ENCODE peak calls at places on chromosomes 2 and 18, in four cellular contexts. One of them, this sample, is unnamed.

GRCh38 chr2:938181-939005 is 12.3 kb upstream of the SNTG2 start:
- DNase-seq in activated CD4-positive, CD25-positive, alpha-beta regulatory T cell: no peak
- DNase-seq in cardiac muscle cell: peak; percentile 85
- DNase-seq in GM23338: no peak
- DNase-seq in this sample: no peak

GRCh38 chr2:19807866-19808265 is 93.9 kb downstream of the TTC32 start:
- DNase-seq in activated CD4-positive, CD25-positive, alpha-beta regulatory T cell: no peak
- DNase-seq in cardiac muscle cell: no peak
- DNase-seq in GM23338: no peak
- DNase-seq in this sample: no peak

GRCh38 chr18:47990981-47991380 is 60.5 kb upstream of the SMAD2 start:
- DNase-seq in activated CD4-positive, CD25-positive, alpha-beta regulatory T cell: no peak
- DNase-seq in cardiac muscle cell: no peak
- DNase-seq in GM23338: no peak
- DNase-seq in this sample: no peak

GRCh38 chr2:10305254-10305635 is 2.5 kb downstream of the HPCAL1 start:
- DNase-seq in activated CD4-positive, CD25-positive, alpha-beta regulatory T cell: no peak
- DNase-seq in cardiac muscle cell: no peak
- DNase-seq in GM23338: no peak
- DNase-seq in this sample: no peak

GRCh38 chr18:70650878-70651277 is 362.0 kb downstream of the SOCS6 start:
- DNase-seq in activated CD4-positive, CD25-positive, alpha-beta regulatory T cell: no peak
- DNase-seq in cardiac muscle cell: no peak
- DNase-seq in GM23338: no peak
- DNase-seq in this sample: no peak

GRCh38 chr2:238945433-238946150 is 97.7 kb downstream of the TWIST2 start:
- DNase-seq in activated CD4-positive, CD25-positive, alpha-beta regulatory T cell: no peak
- DNase-seq in cardiac muscle cell: peak; percentile 79
- DNase-seq in GM23338: peak; percentile 68
- DNase-seq in this sample: peak; percentile 44

GRCh38 chr2:56357655-56358295 is 174.0 kb downstream of the CCDC85A start:
- DNase-seq in activated CD4-positive, CD25-positive, alpha-beta regulatory T cell: no peak
- DNase-seq in cardiac muscle cell: no peak
- DNase-seq in GM23338: no peak
- DNase-seq in this sample: peak; percentile 69

GRCh38 chr2:168119519-168120141 is 127.8 kb downstream of the STK39 start:
- DNase-seq in activated CD4-positive, CD25-positive, alpha-beta regulatory T cell: no peak
- DNase-seq in cardiac muscle cell: peak; percentile 78
- DNase-seq in GM23338: peak; percentile 90
- DNase-seq in this sample: peak; percentile 15

GRCh38 chr2:62920070-62920469 is 130.6 kb upstream of the OTX1 start:
- DNase-seq in activated CD4-positive, CD25-positive, alpha-beta regulatory T cell: no peak
- DNase-seq in cardiac muscle cell: peak; percentile 11
- DNase-seq in GM23338: no peak
- DNase-seq in this sample: no peak

GRCh38 chr2:203928849-203929248 is 7.7 kb upstream of the ICOS start:
- DNase-seq in activated CD4-positive, CD25-positive, alpha-beta regulatory T cell: no peak
- DNase-seq in cardiac muscle cell: peak; percentile 31
- DNase-seq in GM23338: peak; percentile 11
- DNase-seq in this sample: no peak

GRCh38 chr2:98489971-98490962 is 45.6 kb downstream of the INPP4A start:
- DNase-seq in activated CD4-positive, CD25-positive, alpha-beta regulatory T cell: no peak
- DNase-seq in cardiac muscle cell: no peak
- DNase-seq in GM23338: no peak
- DNase-seq in this sample: no peak

GRCh38 chr2:237497820-237498128 is 10.7 kb downstream of the MLPH start:
- DNase-seq in activated CD4-positive, CD25-positive, alpha-beta regulatory T cell: no peak
- DNase-seq in cardiac muscle cell: peak; percentile 52
- DNase-seq in GM23338: no peak
- DNase-seq in this sample: peak; percentile 67

GRCh38 chr18:59265246-59266018 is 7.8 kb downstream of the RAX start:
- DNase-seq in activated CD4-positive, CD25-positive, alpha-beta regulatory T cell: no peak
- DNase-seq in cardiac muscle cell: peak; percentile 17
- DNase-seq in GM23338: peak; percentile 96
- DNase-seq in this sample: no peak

GRCh38 chr2:109031481-109032228 is 42.6 kb upstream of the EDAR start:
- DNase-seq in activated CD4-positive, CD25-positive, alpha-beta regulatory T cell: peak; percentile 24
- DNase-seq in cardiac muscle cell: peak; percentile 84
- DNase-seq in GM23338: peak; percentile 67
- DNase-seq in this sample: no peak

GRCh38 chr2:203018181-203018580 is 3.5 kb downstream of the NBEAL1 start:
- DNase-seq in activated CD4-positive, CD25-positive, alpha-beta regulatory T cell: no peak
- DNase-seq in cardiac muscle cell: peak; percentile 27
- DNase-seq in GM23338: no peak
- DNase-seq in this sample: no peak

GRCh38 chr2:17558053-17558452 is 17.6 kb downstream of the VSNL1 start:
- DNase-seq in activated CD4-positive, CD25-positive, alpha-beta regulatory T cell: no peak
- DNase-seq in cardiac muscle cell: no peak
- DNase-seq in GM23338: no peak
- DNase-seq in this sample: no peak

GRCh38 chr18:76412818-76413565 is 82.0 kb downstream of the ZNF516 start:
- DNase-seq in activated CD4-positive, CD25-positive, alpha-beta regulatory T cell: no peak
- DNase-seq in cardiac muscle cell: peak; percentile 21
- DNase-seq in GM23338: no peak
- DNase-seq in this sample: peak; percentile 35

GRCh38 chr18:32389191-32389590 is 81.5 kb downstream of the GAREM1 start:
- DNase-seq in activated CD4-positive, CD25-positive, alpha-beta regulatory T cell: no peak
- DNase-seq in cardiac muscle cell: no peak
- DNase-seq in GM23338: no peak
- DNase-seq in this sample: no peak

GRCh38 chr18:75654928-75655745 is 227.6 kb upstream of the SMIM21 start:
- DNase-seq in activated CD4-positive, CD25-positive, alpha-beta regulatory T cell: no peak
- DNase-seq in cardiac muscle cell: peak; percentile 56
- DNase-seq in GM23338: peak; percentile 56
- DNase-seq in this sample: peak; percentile 10

GRCh38 chr2:237662671-237663093 is 35.3 kb downstream of the LRRFIP1 start:
- DNase-seq in activated CD4-positive, CD25-positive, alpha-beta regulatory T cell: peak; percentile 9
- DNase-seq in cardiac muscle cell: peak; percentile 95
- DNase-seq in GM23338: peak; percentile 96
- DNase-seq in this sample: peak; percentile 94

GRCh38 chr18:50011813-50012445 is 183.0 kb downstream of the MYO5B start:
- DNase-seq in activated CD4-positive, CD25-positive, alpha-beta regulatory T cell: no peak
- DNase-seq in cardiac muscle cell: peak; percentile 56
- DNase-seq in GM23338: no peak
- DNase-seq in this sample: no peak

GRCh38 chr2:235394278-235394828 is 99.5 kb upstream of the AGAP1 start:
- DNase-seq in activated CD4-positive, CD25-positive, alpha-beta regulatory T cell: no peak
- DNase-seq in cardiac muscle cell: peak; percentile 76
- DNase-seq in GM23338: no peak
- DNase-seq in this sample: peak; percentile 38

GRCh38 chr18:74501386-74501785 is 5.2 kb downstream of the CNDP2 start:
- DNase-seq in activated CD4-positive, CD25-positive, alpha-beta regulatory T cell: no peak
- DNase-seq in cardiac muscle cell: no peak
- DNase-seq in GM23338: no peak
- DNase-seq in this sample: no peak

GRCh38 chr2:191050640-191050987 is 36.6 kb upstream of the STAT1 start:
- DNase-seq in activated CD4-positive, CD25-positive, alpha-beta regulatory T cell: no peak
- DNase-seq in cardiac muscle cell: peak; percentile 70
- DNase-seq in GM23338: no peak
- DNase-seq in this sample: peak; percentile 80